ENCODE peak calls at places on chromosomes 12 and 14, in four cellular contexts. One of them, this sample, is unnamed.

GRCh38 chr12:58540480-58541299 is 379.6 kb downstream of the LRIG3 start:
- DNase-seq in activated naive CD4-positive, alpha-beta T cell treated with Interleukin-2 at 50 U/mL for 16 hours: no peak
- DNase-seq in fibroblast of mammary gland: peak; percentile 89
- DNase-seq in T-helper 2 cell: peak; percentile 51
- DNase-seq in this sample: peak; percentile 91

GRCh38 chr12:41663487-41664258 is 475.6 kb downstream of the PDZRN4 start:
- DNase-seq in activated naive CD4-positive, alpha-beta T cell treated with Interleukin-2 at 50 U/mL for 16 hours: no peak
- DNase-seq in fibroblast of mammary gland: peak; percentile 19
- DNase-seq in T-helper 2 cell: no peak
- DNase-seq in this sample: peak; percentile 20

GRCh38 chr14:74048291-74048690 is 29.1 kb downstream of the BBOF1 start:
- DNase-seq in activated naive CD4-positive, alpha-beta T cell treated with Interleukin-2 at 50 U/mL for 16 hours: no peak
- DNase-seq in fibroblast of mammary gland: no peak
- DNase-seq in T-helper 2 cell: no peak
- DNase-seq in this sample: peak; percentile 53

GRCh38 chr14:89060191-89060590 is 235.7 kb downstream of the TTC8 start:
- DNase-seq in activated naive CD4-positive, alpha-beta T cell treated with Interleukin-2 at 50 U/mL for 16 hours: no peak
- DNase-seq in fibroblast of mammary gland: peak; percentile 14
- DNase-seq in T-helper 2 cell: no peak
- DNase-seq in this sample: peak; percentile 3

GRCh38 chr12:109134186-109134917 is 18.0 kb downstream of the ACACB start:
- DNase-seq in activated naive CD4-positive, alpha-beta T cell treated with Interleukin-2 at 50 U/mL for 16 hours: no peak
- DNase-seq in fibroblast of mammary gland: peak; percentile 70
- DNase-seq in T-helper 2 cell: no peak
- DNase-seq in this sample: no peak

GRCh38 chr12:111304642-111305071 is 64.2 kb downstream of the PHETA1 start:
- DNase-seq in activated naive CD4-positive, alpha-beta T cell treated with Interleukin-2 at 50 U/mL for 16 hours: peak; percentile 42
- DNase-seq in fibroblast of mammary gland: peak; percentile 19
- DNase-seq in T-helper 2 cell: peak; percentile 24
- DNase-seq in this sample: no peak

GRCh38 chr12:69904761-69905160 is 79.7 kb downstream of the MYRFL start:
- DNase-seq in activated naive CD4-positive, alpha-beta T cell treated with Interleukin-2 at 50 U/mL for 16 hours: no peak
- DNase-seq in fibroblast of mammary gland: peak; percentile 33
- DNase-seq in T-helper 2 cell: no peak
- DNase-seq in this sample: peak; percentile 51

GRCh38 chr12:27771470-27772327 is 8.3 kb upstream of the KLHL42 start:
- DNase-seq in activated naive CD4-positive, alpha-beta T cell treated with Interleukin-2 at 50 U/mL for 16 hours: no peak
- DNase-seq in fibroblast of mammary gland: no peak
- DNase-seq in T-helper 2 cell: peak; percentile 40
- DNase-seq in this sample: no peak

GRCh38 chr12:75526655-75527511 is 15.5 kb upstream of the KRR1 start:
- DNase-seq in activated naive CD4-positive, alpha-beta T cell treated with Interleukin-2 at 50 U/mL for 16 hours: no peak
- DNase-seq in fibroblast of mammary gland: peak; percentile 83
- DNase-seq in T-helper 2 cell: peak; percentile 61
- DNase-seq in this sample: peak; percentile 84

GRCh38 chr14:50839048-50839447 is 8.1 kb upstream of the NIN start:
- DNase-seq in activated naive CD4-positive, alpha-beta T cell treated with Interleukin-2 at 50 U/mL for 16 hours: no peak
- DNase-seq in fibroblast of mammary gland: no peak
- DNase-seq in T-helper 2 cell: no peak
- DNase-seq in this sample: peak; percentile 46

GRCh38 chr14:85444685-85445084 is 85.3 kb upstream of the FLRT2 start:
- DNase-seq in activated naive CD4-positive, alpha-beta T cell treated with Interleukin-2 at 50 U/mL for 16 hours: no peak
- DNase-seq in fibroblast of mammary gland: peak; percentile 36
- DNase-seq in T-helper 2 cell: no peak
- DNase-seq in this sample: peak; percentile 25

GRCh38 chr12:106883421-106883820 is 72.3 kb upstream of the TMEM263 start:
- DNase-seq in activated naive CD4-positive, alpha-beta T cell treated with Interleukin-2 at 50 U/mL for 16 hours: no peak
- DNase-seq in fibroblast of mammary gland: peak; percentile 53
- DNase-seq in T-helper 2 cell: no peak
- DNase-seq in this sample: peak; percentile 80

GRCh38 chr12:20801035-20801434 is 9.5 kb upstream of the SLCO1B3 start:
- DNase-seq in activated naive CD4-positive, alpha-beta T cell treated with Interleukin-2 at 50 U/mL for 16 hours: no peak
- DNase-seq in fibroblast of mammary gland: no peak
- DNase-seq in T-helper 2 cell: no peak
- DNase-seq in this sample: no peak

GRCh38 chr12:19641235-19642080 is 202.2 kb downstream of the AEBP2 start:
- DNase-seq in activated naive CD4-positive, alpha-beta T cell treated with Interleukin-2 at 50 U/mL for 16 hours: no peak
- DNase-seq in fibroblast of mammary gland: peak; percentile 47
- DNase-seq in T-helper 2 cell: no peak
- DNase-seq in this sample: no peak

GRCh38 chr12:57624441-57625220 is 8.4 kb downstream of the B4GALNT1 start:
- DNase-seq in activated naive CD4-positive, alpha-beta T cell treated with Interleukin-2 at 50 U/mL for 16 hours: no peak
- DNase-seq in fibroblast of mammary gland: no peak
- DNase-seq in T-helper 2 cell: no peak
- DNase-seq in this sample: no peak

GRCh38 chr14:20332386-20332945 is 613 bp downstream of the CCNB1IP1 start:
- DNase-seq in activated naive CD4-positive, alpha-beta T cell treated with Interleukin-2 at 50 U/mL for 16 hours: no peak
- DNase-seq in fibroblast of mammary gland: no peak
- DNase-seq in T-helper 2 cell: no peak
- DNase-seq in this sample: no peak

GRCh38 chr14:65772901-65773574 is 360.5 kb downstream of the FUT8 start:
- DNase-seq in activated naive CD4-positive, alpha-beta T cell treated with Interleukin-2 at 50 U/mL for 16 hours: no peak
- DNase-seq in fibroblast of mammary gland: no peak
- DNase-seq in T-helper 2 cell: no peak
- DNase-seq in this sample: no peak

GRCh38 chr12:27966870-27967269 is 5.7 kb downstream of the PTHLH start:
- DNase-seq in activated naive CD4-positive, alpha-beta T cell treated with Interleukin-2 at 50 U/mL for 16 hours: no peak
- DNase-seq in fibroblast of mammary gland: peak; percentile 98
- DNase-seq in T-helper 2 cell: no peak
- DNase-seq in this sample: peak; percentile 99

GRCh38 chr14:20687362-20688166 is 1.0 kb upstream of the ANG start:
- DNase-seq in activated naive CD4-positive, alpha-beta T cell treated with Interleukin-2 at 50 U/mL for 16 hours: no peak
- DNase-seq in fibroblast of mammary gland: no peak
- DNase-seq in T-helper 2 cell: no peak
- DNase-seq in this sample: no peak

GRCh38 chr14:69580009-69580577 is 5.4 kb upstream of the CCDC177 start:
- DNase-seq in activated naive CD4-positive, alpha-beta T cell treated with Interleukin-2 at 50 U/mL for 16 hours: peak; percentile 7
- DNase-seq in fibroblast of mammary gland: peak; percentile 100
- DNase-seq in T-helper 2 cell: peak; percentile 30
- DNase-seq in this sample: peak; percentile 96

GRCh38 chr14:73269729-73270651 is 32.7 kb downstream of the PAPLN start:
- DNase-seq in activated naive CD4-positive, alpha-beta T cell treated with Interleukin-2 at 50 U/mL for 16 hours: no peak
- DNase-seq in fibroblast of mammary gland: peak; percentile 36
- DNase-seq in T-helper 2 cell: no peak
- DNase-seq in this sample: peak; percentile 18

GRCh38 chr14:77275855-77276153 is 4.8 kb upstream of the NGB start:
- DNase-seq in activated naive CD4-positive, alpha-beta T cell treated with Interleukin-2 at 50 U/mL for 16 hours: no peak
- DNase-seq in fibroblast of mammary gland: no peak
- DNase-seq in T-helper 2 cell: no peak
- DNase-seq in this sample: no peak

GRCh38 chr14:33210304-33210703 is 271.6 kb downstream of the NPAS3 start:
- DNase-seq in activated naive CD4-positive, alpha-beta T cell treated with Interleukin-2 at 50 U/mL for 16 hours: no peak
- DNase-seq in fibroblast of mammary gland: peak; percentile 39
- DNase-seq in T-helper 2 cell: no peak
- DNase-seq in this sample: peak; percentile 1

GRCh38 chr14:91282954-91283645 is 38.6 kb upstream of the GPR68 start:
- DNase-seq in activated naive CD4-positive, alpha-beta T cell treated with Interleukin-2 at 50 U/mL for 16 hours: no peak
- DNase-seq in fibroblast of mammary gland: no peak
- DNase-seq in T-helper 2 cell: no peak
- DNase-seq in this sample: no peak

GRCh38 chr14:105012171-105012985 is 8.5 kb downstream of the CDCA4 start:
- DNase-seq in activated naive CD4-positive, alpha-beta T cell treated with Interleukin-2 at 50 U/mL for 16 hours: no peak
- DNase-seq in fibroblast of mammary gland: no peak
- DNase-seq in T-helper 2 cell: no peak
- DNase-seq in this sample: no peak

GRCh38 chr14:85501751-85502150 is 28.2 kb upstream of the FLRT2 start:
- DNase-seq in activated naive CD4-positive, alpha-beta T cell treated with Interleukin-2 at 50 U/mL for 16 hours: no peak
- DNase-seq in fibroblast of mammary gland: no peak
- DNase-seq in T-helper 2 cell: no peak
- DNase-seq in this sample: no peak

GRCh38 chr14:25134184-25134583 is 84.2 kb upstream of the STXBP6 start:
- DNase-seq in activated naive CD4-positive, alpha-beta T cell treated with Interleukin-2 at 50 U/mL for 16 hours: no peak
- DNase-seq in fibroblast of mammary gland: no peak
- DNase-seq in T-helper 2 cell: no peak
- DNase-seq in this sample: no peak

GRCh38 chr12:42360747-42361403 is 34.9 kb downstream of the PPHLN1 start:
- DNase-seq in activated naive CD4-positive, alpha-beta T cell treated with Interleukin-2 at 50 U/mL for 16 hours: no peak
- DNase-seq in fibroblast of mammary gland: no peak
- DNase-seq in T-helper 2 cell: peak; percentile 38
- DNase-seq in this sample: peak; percentile 25

GRCh38 chr12:27434673-27435565 is 11.6 kb upstream of the SMCO2 start:
- DNase-seq in activated naive CD4-positive, alpha-beta T cell treated with Interleukin-2 at 50 U/mL for 16 hours: no peak
- DNase-seq in fibroblast of mammary gland: peak; percentile 10
- DNase-seq in T-helper 2 cell: peak; percentile 64
- DNase-seq in this sample: no peak

GRCh38 chr14:35814371-35815005 is 5.4 kb upstream of the RALGAPA1 start:
- DNase-seq in activated naive CD4-positive, alpha-beta T cell treated with Interleukin-2 at 50 U/mL for 16 hours: peak; percentile 78
- DNase-seq in fibroblast of mammary gland: peak; percentile 58
- DNase-seq in T-helper 2 cell: peak; percentile 75
- DNase-seq in this sample: peak; percentile 40